ENCODE peak calls at places on chromosomes 11 and 22, in five cellular contexts. U, G, P, J and F are unnamed samples.

GRCh38 chr22:49685686-49686085 is 142.0 kb downstream of the BRD1 start:
- DNase-seq in P (no peak), U (no peak), G (no peak), J (no peak), F (no peak)

GRCh38 chr11:46119053-46119351 is 2.3 kb downstream of the PHF21A start:
- DNase-seq in U (no peak), G (no peak), P (no peak), J (no peak), F (no peak)

GRCh38 chr11:57905439-57905838 is 118.2 kb upstream of the OR9Q1 start:
- DNase-seq in J (no peak), U (no peak), G (peak), P (no peak), F (no peak)

GRCh38 chr22:31350410-31350863 is 4.3 kb upstream of the PATZ1 start:
- DNase-seq in U (no peak), J (no peak), G (no peak), P (no peak), F (peak)

GRCh38 chr22:24187731-24188644 is 6.7 kb downstream of the SUSD2 start:
- DNase-seq in J (no peak), U (no peak), P (no peak), G (no peak), F (no peak)

GRCh38 chr11:66015094-66015881 is 3.5 kb downstream of the CST6 start:
- DNase-seq in U (no peak), G (no peak), P (no peak), J (peak), F (no peak)

GRCh38 chr11:90234977-90235376 is 12.1 kb upstream of the CHORDC1 start:
- DNase-seq in J (no peak), U (no peak), G (no peak), P (no peak), F (no peak)

GRCh38 chr11:534592-535518 is 521 bp downstream of the HRAS start:
- DNase-seq in U (peak), P (no peak), J (no peak), G (peak), F (no peak)

GRCh38 chr11:64023731-64024710 is 11.7 kb upstream of the FLRT1 start:
- DNase-seq in J (no peak), P (no peak), U (no peak), G (no peak), F (no peak)

GRCh38 chr11:59267738-59268475 is 55.2 kb upstream of the MPEG1 start:
- DNase-seq in U (no peak), P (no peak), J (no peak), G (peak), F (no peak)

GRCh38 chr11:63766501-63767270 is 1.9 kb downstream of the ZFTA start:
- DNase-seq in G (no peak), J (no peak), U (no peak), P (no peak), F (peak)

GRCh38 chr11:110471315-110471714 is 41.6 kb downstream of the FDX1 start:
- DNase-seq in J (no peak), U (no peak), P (no peak), G (no peak), F (no peak)

GRCh38 chr11:57309106-57310059 is 15.4 kb downstream of the TNKS1BP1 start:
- DNase-seq in J (no peak), U (no peak), G (no peak), P (no peak), F (no peak)

GRCh38 chr11:2462092-2462985 is 17.5 kb downstream of the KCNQ1 start:
- DNase-seq in P (no peak), G (no peak), U (no peak), J (no peak), F (no peak)

GRCh38 chr11:23769214-23769613 is 727.6 kb upstream of the LUZP2 start:
- DNase-seq in U (no peak), G (no peak), P (no peak), J (no peak), F (no peak)

GRCh38 chr11:86676533-86677154 is 4.2 kb upstream of the ME3 start:
- DNase-seq in G (no peak), P (no peak), J (no peak), U (no peak), F (no peak)

GRCh38 chr11:35323076-35323868 is 96.1 kb downstream of the SLC1A2 start:
- DNase-seq in J (no peak), G (no peak), U (no peak), P (no peak), F (no peak)

GRCh38 chr11:65866524-65867283 is 5.9 kb downstream of the EFEMP2 start:
- DNase-seq in P (no peak), G (no peak), J (no peak), U (no peak), F (no peak)

GRCh38 chr11:62857541-62857982 is 18.2 kb upstream of the WDR74 start:
- DNase-seq in J (no peak), P (no peak), U (no peak), G (peak), F (no peak)

GRCh38 chr11:11211888-11212287 is 141.2 kb downstream of the CSNK2A3 start:
- DNase-seq in U (no peak), J (no peak), G (peak), P (no peak), F (no peak)

GRCh38 chr11:77287615-77288273 is 13.7 kb downstream of the GDPD4 start:
- DNase-seq in P (no peak), U (no peak), J (no peak), G (peak), F (no peak)

GRCh38 chr11:45232341-45233080 is 53.6 kb downstream of the SYT13 start:
- DNase-seq in U (no peak), G (no peak), J (no peak), P (no peak), F (no peak)

GRCh38 chr11:57135020-57135751 is 46.6 kb upstream of the LRRC55 start:
- DNase-seq in P (no peak), U (no peak), J (no peak), G (no peak), F (no peak)

GRCh38 chr11:116136987-116137674 is 632.9 kb upstream of the CADM1 start:
- DNase-seq in P (no peak), G (no peak), U (no peak), J (no peak), F (no peak)

GRCh38 chr22:44489817-44490216 is 8.2 kb downstream of the RTL6 start:
- DNase-seq in J (no peak), P (no peak), U (no peak), G (no peak), F (no peak)

GRCh38 chr11:2522636-2523255 is 77.9 kb downstream of the KCNQ1 start:
- DNase-seq in U (no peak), G (no peak), P (peak), J (no peak), F (no peak)

GRCh38 chr22:50726643-50727340 is 11.2 kb upstream of the ACR start:
- DNase-seq in J (no peak), G (no peak), P (no peak), U (no peak), F (no peak)

GRCh38 chr22:29483254-29483653 is 3.2 kb downstream of the NEFH start:
- DNase-seq in J (no peak), P (no peak), G (no peak), U (no peak), F (no peak)

GRCh38 chr11:87300640-87301381 is 263.1 kb downstream of the TMEM135 start:
- DNase-seq in G (no peak), P (no peak), U (no peak), J (no peak), F (no peak)

GRCh38 chr11:77039491-77040400 is 5.5 kb downstream of the B3GNT6 start:
- DNase-seq in P (no peak), G (peak), J (no peak), U (no peak), F (peak)

GRCh38 chr11:86160546-86161149 is 83.9 kb upstream of the EED start:
- DNase-seq in U (no peak), G (peak), J (no peak), P (no peak), F (no peak)

GRCh38 chr11:27280131-27280530 is 82.9 kb downstream of the CCDC34 start:
- DNase-seq in U (no peak), P (no peak), J (no peak), G (no peak), F (no peak)

GRCh38 chr11:75399344-75400109 is at the start of gene RPS3:
- DNase-seq in U (peak), J (peak), P (peak), G (peak), F (peak)

GRCh38 chr22:47567741-47568140 is 805.3 kb downstream of the TBC1D22A start:
- DNase-seq in J (no peak), P (no peak), U (no peak), G (no peak), F (no peak)

DNA sequence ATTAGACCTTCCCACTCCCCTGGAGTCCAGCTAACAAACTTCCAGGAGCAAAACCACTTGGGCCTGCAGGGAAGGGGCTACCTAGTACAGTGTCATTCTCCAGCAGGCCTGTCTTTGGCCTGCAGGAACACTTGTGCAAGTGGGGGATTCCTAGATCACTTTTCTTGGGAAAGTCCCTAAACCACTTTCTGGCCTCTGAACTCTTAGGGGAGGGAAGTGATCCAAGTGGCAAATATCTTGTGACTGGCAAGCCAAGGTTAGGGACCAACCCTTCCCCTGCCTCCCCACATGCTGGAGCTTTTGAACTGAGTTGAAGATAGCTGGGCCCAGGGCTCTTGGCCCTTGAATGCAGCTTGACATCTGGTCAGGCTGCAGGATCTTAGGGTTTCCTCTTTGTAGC is 17.2 kb downstream of the PPFIBP2 start:
- DNase-seq in J (no peak), G (no peak), P (no peak), U (no peak), F (no peak)
- TF ChIP-seq CTCF in J (no peak), G (no peak), P (no peak), U (no peak), F (no peak)

GRCh38 chr11:71498091-71498490 is 29.0 kb upstream of the KRTAP5-7 start:
- DNase-seq in U (no peak), G (no peak), J (no peak), P (no peak), F (no peak)
- TF ChIP-seq CTCF in U (no peak), G (no peak), J (no peak), P (no peak), F (no peak)

GRCh38 chr22:42269407-42270177 is 861 bp downstream of the TCF20 start:
- DNase-seq in P (no peak), G (peak), U (peak), J (peak), F (peak)
- TF ChIP-seq CTCF in P (no peak), G (no peak), U (no peak), J (no peak), F (no peak)

DNA sequence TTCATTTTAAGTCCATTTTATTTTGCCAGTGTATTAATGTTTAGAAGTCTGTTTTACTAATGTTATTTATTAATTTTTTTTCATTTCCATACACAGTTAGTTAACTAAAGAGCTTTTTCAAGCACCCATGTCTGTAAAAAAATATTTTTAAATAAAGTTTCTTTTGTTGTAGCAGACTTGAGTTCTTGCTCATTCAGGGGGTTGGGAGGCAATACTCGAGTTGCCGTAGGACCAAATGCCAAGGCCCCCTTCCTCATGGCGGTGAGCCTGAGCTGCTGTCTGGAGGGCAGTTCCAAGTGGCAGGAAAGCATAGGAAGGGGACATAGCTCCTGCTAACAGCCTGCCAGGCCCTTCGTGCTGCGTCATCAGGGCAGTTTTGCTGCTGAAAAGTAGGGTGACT is 9.0 kb downstream of the MCAM start:
- DNase-seq in J (no peak), G (no peak), U (no peak), P (no peak), F (no peak)
- TF ChIP-seq CTCF in J (no peak), G (no peak), U (no peak), P (no peak), F (no peak)